ENCODE peak calls at places on chromosomes 5 and 9, in five cellular contexts. X is epithelial cell of esophagus; Z is iPS-NIHi11; K is tibial artery; P is stimulated activated CD8-positive, alpha-beta memory T cell treated with anti-CD3 and anti-CD28 coated beads, Interleukin-15, amount 100 ng/mL, for 1 hour. N is an unnamed sample.

GRCh38 chr9:128637656-128638055 is 19.0 kb downstream of the DYNC2I2 start:
- DNase-seq in K (no peak), Z (no peak), P (no peak), X (no peak), N (no peak)

GRCh38 chr9:16344343-16344742 is 526.1 kb downstream of the BNC2 start:
- DNase-seq in Z (no peak), K (peak), P (no peak), X (peak), N (no peak)

GRCh38 chr9:124296094-124296493 is 38.3 kb downstream of the NEK6 start:
- DNase-seq in X (no peak), K (no peak), Z (no peak), P (no peak), N (no peak)

GRCh38 chr9:89939893-89940292 is 335.1 kb downstream of the GADD45G start:
- DNase-seq in K (no peak), P (no peak), Z (no peak), X (no peak), N (no peak)

GRCh38 chr5:139769477-139769876 is 26.1 kb upstream of the PSD2 start:
- DNase-seq in Z (peak), X (no peak), P (no peak), K (no peak), N (no peak)

GRCh38 chr5:176847726-176848290 is 37.4 kb downstream of the UNC5A start:
- DNase-seq in K (no peak), X (no peak), Z (no peak), P (no peak), N (no peak)

GRCh38 chr9:69871143-69871834 is 50.7 kb downstream of the CFAP95 start:
- DNase-seq in P (no peak), X (no peak), K (no peak), Z (no peak), N (no peak)

GRCh38 chr5:86971034-86971511 is 296.6 kb upstream of the RASA1 start:
- DNase-seq in Z (no peak), X (peak), P (no peak), K (no peak), N (no peak)

GRCh38 chr9:37239921-37240320 is 119.5 kb downstream of the ZCCHC7 start:
- DNase-seq in Z (no peak), P (no peak), X (no peak), K (no peak), N (no peak)

GRCh38 chr9:130302785-130303612 is 37.4 kb downstream of the HMCN2 start:
- DNase-seq in K (no peak), X (no peak), Z (no peak), P (no peak), N (no peak)

GRCh38 chr5:28397502-28397941 is 1359.1 kb upstream of the CDH9 start:
- DNase-seq in X (peak), P (no peak), K (no peak), Z (peak), N (no peak)

GRCh38 chr5:61610262-61611024 is 278.4 kb downstream of the ZSWIM6 start:
- DNase-seq in Z (no peak), K (no peak), P (no peak), X (no peak), N (no peak)

GRCh38 chr5:40991168-40991980 is 79.8 kb downstream of the MROH2B start:
- DNase-seq in K (peak), Z (no peak), X (peak), P (no peak), N (peak)

GRCh38 chr5:119255571-119256356 is 100.1 kb upstream of the TNFAIP8 start:
- DNase-seq in Z (peak), K (no peak), P (no peak), X (peak), N (no peak)

GRCh38 chr9:122394265-122395242 is 23.7 kb downstream of the PTGS1 start:
- DNase-seq in P (no peak), Z (peak), X (peak), K (peak), N (peak)

GRCh38 chr5:126973193-126973592 is 57.2 kb downstream of the MARCHF3 start:
- DNase-seq in P (no peak), X (no peak), K (no peak), Z (no peak), N (no peak)

GRCh38 chr5:132771559-132771998 is 5.5 kb downstream of the SEPTIN8 start:
- DNase-seq in P (no peak), X (no peak), Z (peak), K (peak), N (peak)

GRCh38 chr5:80238778-80239679 is 16.8 kb downstream of the SERINC5 start:
- DNase-seq in X (no peak), K (peak), Z (no peak), P (no peak), N (peak)

GRCh38 chr5:109739741-109740140 is 50.0 kb downstream of the MAN2A1 start:
- DNase-seq in Z (peak), K (no peak), P (no peak), X (peak), N (no peak)

GRCh38 chr9:133763272-133764183 is 25.4 kb upstream of the SARDH start:
- DNase-seq in P (no peak), Z (no peak), X (no peak), K (no peak), N (no peak)

GRCh38 chr9:129832957-129833356 is 2.1 kb downstream of the C9orf78 start:
- DNase-seq in K (no peak), Z (no peak), X (peak), P (no peak), N (no peak)

GRCh38 chr5:179393078-179393477 is 47.8 kb upstream of the ADAMTS2 start:
- DNase-seq in X (peak), Z (no peak), K (no peak), P (no peak), N (no peak)

GRCh38 chr5:7087719-7088297 is 308.1 kb upstream of the ADCY2 start:
- DNase-seq in Z (no peak), X (no peak), K (no peak), P (no peak), N (no peak)

GRCh38 chr5:73655521-73656160 is 29.6 kb downstream of the ARHGEF28 start:
- DNase-seq in X (no peak), P (no peak), Z (no peak), K (peak), N (no peak)

GRCh38 chr5:147904110-147904509 is 2.2 kb downstream of the C5orf46 start:
- DNase-seq in K (no peak), X (peak), P (no peak), Z (no peak), N (no peak)

N was measured in right atrium auricular region.